ENCODE peak calls at places on chromosomes 5 and 9, in six cellular contexts. Q, Y, U, W, F and T are unnamed samples.

GRCh38 chr9:75658301-75658919 is 232.1 kb upstream of the PCSK5 start:
- DNase-seq in Y (no peak), U (no peak), W (no peak), F (no peak), Q (no peak), T (no peak)

GRCh38 chr5:147809830-147810666 is 21.4 kb downstream of the SPINK1 start:
- DNase-seq in U (no peak), F (no peak), W (no peak), Y (no peak), Q (no peak), T (no peak)

GRCh38 chr5:1193591-1193985 is 7.8 kb upstream of the SLC6A19 start:
- DNase-seq in Q (no peak), U (no peak), W (no peak), F (no peak), Y (no peak), T (no peak)

GRCh38 chr5:9544056-9544455 is 1.8 kb downstream of the SEMA5A start:
- DNase-seq in F (no peak), Q (no peak), U (no peak), W (no peak), Y (no peak), T (no peak)

GRCh38 chr5:151063136-151063544 is 17.7 kb downstream of the TNIP1 start:
- DNase-seq in W (no peak), Y (peak), Q (no peak), U (no peak), F (peak), T (no peak)

GRCh38 chr9:133188006-133188842 is 20.8 kb downstream of the OBP2B start:
- DNase-seq in U (peak), Y (peak), W (no peak), F (peak), Q (peak), T (peak)

GRCh38 chr9:72627147-72627546 is 105.7 kb downstream of the TMC1 start:
- DNase-seq in W (no peak), U (no peak), Q (no peak), F (no peak), Y (no peak), T (no peak)

GRCh38 chr5:172085738-172086137 is 79.3 kb upstream of the FBXW11 start:
- DNase-seq in U (no peak), W (no peak), Y (no peak), F (no peak), Q (no peak), T (no peak)

GRCh38 chr9:122130837-122131236 is 28.7 kb downstream of the NDUFA8 start:
- DNase-seq in F (no peak), Q (no peak), U (no peak), W (no peak), Y (no peak), T (no peak)

GRCh38 chr9:95494416-95495371 is 22.1 kb downstream of the PTCH1 start:
- DNase-seq in W (peak), U (no peak), F (no peak), Y (no peak), Q (no peak), T (no peak)

GRCh38 chr5:175538576-175538975 is 60.2 kb downstream of the SFXN1 start:
- DNase-seq in F (no peak), Q (no peak), U (no peak), W (no peak), Y (no peak), T (no peak)

GRCh38 chr9:28444637-28445036 is 871.4 kb upstream of the C9orf72 start:
- DNase-seq in Q (no peak), W (no peak), Y (no peak), U (no peak), F (no peak), T (no peak)

GRCh38 chr9:136140046-136140445 is 21.4 kb upstream of the TMEM250 start:
- DNase-seq in Q (no peak), Y (no peak), U (no peak), F (no peak), W (no peak), T (no peak)

GRCh38 chr9:20384642-20385041 is 237.7 kb downstream of the MLLT3 start:
- DNase-seq in F (no peak), Q (no peak), U (no peak), Y (no peak), W (no peak), T (no peak)

GRCh38 chr5:12292610-12293204 is 388.5 kb upstream of the CTNND2 start:
- DNase-seq in F (no peak), Y (peak), U (no peak), Q (no peak), W (no peak), T (peak)

GRCh38 chr9:119827526-119827925 is 458.3 kb upstream of the BRINP1 start:
- DNase-seq in W (no peak), U (no peak), F (no peak), Y (no peak), Q (no peak), T (no peak)
- TF ChIP-seq ZNF274 in W (no peak), U (no peak), F (no peak), Y (no peak), Q (no peak), T (no peak)

GRCh38 chr5:26569929-26570258 is 468.5 kb downstream of the CDH9 start:
- DNase-seq in Q (no peak), Y (no peak), U (no peak), W (no peak), F (no peak), T (no peak)

GRCh38 chr5:26563979-26564378 is 474.4 kb downstream of the CDH9 start:
- DNase-seq in Y (no peak), F (no peak), Q (no peak), U (no peak), W (no peak), T (no peak)

GRCh38 chr5:26572486-26572885 is 465.9 kb downstream of the CDH9 start:
- DNase-seq in F (no peak), U (no peak), Q (no peak), W (no peak), Y (no peak), T (no peak)

GRCh38 chr5:26568316-26568715 is 470.1 kb downstream of the CDH9 start:
- DNase-seq in Y (no peak), W (no peak), F (no peak), Q (no peak), U (no peak), T (no peak)

GRCh38 chr5:26569241-26569928 is 469.0 kb downstream of the CDH9 start:
- DNase-seq in Y (no peak), U (no peak), F (no peak), Q (no peak), W (no peak), T (no peak)
- H3K4me3 ChIP-seq in Y (no peak), U (no peak), F (no peak), Q (no peak), W (no peak), T (no peak)

DNA sequence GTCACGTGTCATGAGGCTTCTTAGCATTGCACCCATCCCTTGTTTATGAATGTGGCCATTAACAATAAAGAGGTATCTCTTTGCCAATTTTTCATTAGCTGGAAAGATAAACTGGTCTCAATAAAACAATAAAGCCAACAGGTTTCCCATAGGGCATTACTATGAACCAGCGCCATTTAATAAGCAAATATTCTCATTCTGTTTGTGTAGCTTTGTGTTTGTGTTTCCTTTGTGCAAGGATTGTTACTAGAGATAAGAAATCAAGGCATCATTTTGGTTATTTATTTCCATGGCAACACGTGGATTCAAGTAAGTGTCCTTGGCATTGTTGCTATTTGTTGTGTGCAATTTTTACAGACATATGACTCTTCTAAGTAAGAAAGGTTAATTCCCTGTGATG is 37.5 kb upstream of the CAST start:
- DNase-seq in Q (no peak), F (no peak), Y (no peak), W (no peak), U (no peak), T (no peak)
- TF ChIP-seq ZNF274 in Q (no peak), F (no peak), Y (no peak), W (no peak), U (no peak), T (no peak)

GRCh38 chr5:125152036-125152435 is 405.6 kb upstream of the ZNF608 start:
- DNase-seq in F (no peak), Y (no peak), W (no peak), Q (no peak), U (no peak), T (no peak)

GRCh38 chr5:125153231-125153630 is 406.8 kb upstream of the ZNF608 start:
- DNase-seq in W (no peak), F (no peak), Y (no peak), Q (no peak), U (no peak), T (no peak)

GRCh38 chr5:125154321-125154811 is 407.9 kb upstream of the ZNF608 start:
- DNase-seq in U (no peak), W (no peak), F (no peak), Q (no peak), Y (no peak), T (no peak)

GRCh38 chr5:125151150-125151932 is 404.9 kb upstream of the ZNF608 start:
- DNase-seq in F (no peak), Q (no peak), U (no peak), W (no peak), Y (no peak), T (no peak)

DNA sequence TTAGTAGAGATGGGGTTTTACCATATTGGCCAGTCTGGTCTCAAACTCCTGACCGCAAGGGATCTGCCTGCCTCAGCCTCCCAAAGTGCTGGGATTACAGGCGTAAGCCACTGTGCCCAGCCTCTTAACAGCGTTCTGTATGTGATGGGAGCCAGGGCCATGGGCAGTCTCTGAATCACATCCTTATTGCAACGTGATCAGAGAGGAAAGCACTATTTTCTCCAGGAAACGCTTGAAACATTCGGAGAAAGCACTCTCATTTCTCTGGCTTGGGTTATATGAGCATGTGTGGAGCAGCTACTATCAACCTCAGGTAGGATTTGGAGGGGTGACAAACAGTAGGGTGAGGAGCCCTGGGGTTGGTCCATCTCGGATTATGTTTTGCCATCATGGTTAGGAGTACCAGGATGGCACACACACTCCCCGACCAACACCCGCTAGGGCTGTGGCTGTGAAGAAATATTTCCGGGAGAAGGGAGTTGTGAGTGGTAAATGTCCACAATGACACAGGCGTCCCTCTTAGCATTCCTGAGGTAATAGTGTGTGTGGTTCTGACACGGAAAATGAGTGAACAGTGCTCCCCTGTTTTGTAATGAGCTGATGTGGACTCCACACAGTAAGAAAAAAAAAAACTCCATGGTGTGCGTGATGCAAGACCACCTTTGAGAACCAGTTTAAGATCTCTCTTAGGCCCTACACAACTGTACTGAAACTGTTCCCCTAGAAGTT is 406.2 kb upstream of the ZNF608 start:
- DNase-seq in W (no peak), U (no peak), F (no peak), Y (no peak), Q (no peak), T (no peak)
- H3K4me3 ChIP-seq in W (no peak), U (no peak), F (no peak), Y (no peak), Q (no peak), T (no peak)

GRCh38 chr9:124940521-124940893 is 376 bp downstream of the GOLGA1 start:
- DNase-seq in Q (no peak), U (no peak), W (no peak), F (no peak), Y (no peak), T (no peak)
- TF ChIP-seq ZNF274 in Q (no peak), U (no peak), W (no peak), F (no peak), Y (no peak), T (no peak)

DNA sequence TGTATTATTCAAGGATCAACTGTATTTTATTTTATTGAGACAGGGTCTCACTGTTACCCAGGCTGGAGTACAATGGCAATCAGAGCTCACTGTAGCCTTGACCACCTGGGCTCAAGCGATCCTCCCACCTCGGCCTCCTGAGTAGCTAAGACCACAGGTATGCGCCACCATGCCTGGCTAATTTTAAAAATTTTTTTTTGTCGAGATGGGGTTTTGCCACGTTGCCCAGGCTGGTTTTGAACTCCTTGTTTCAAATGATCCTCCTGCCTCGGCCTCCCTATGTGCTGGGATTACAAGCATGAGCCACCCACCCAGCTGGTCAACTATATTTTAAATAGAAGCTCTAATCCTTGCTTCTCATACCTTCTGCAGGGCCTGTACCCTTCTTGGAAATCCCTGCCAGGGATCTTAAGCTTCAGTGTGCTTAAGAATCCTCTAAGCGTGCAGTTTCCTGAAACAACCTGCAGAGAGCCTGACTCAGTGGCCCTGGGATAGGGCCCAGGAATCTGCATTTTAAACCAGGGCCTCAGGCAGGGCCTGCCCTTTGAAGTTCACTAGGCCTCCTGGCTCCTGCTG is 2.9 kb downstream of the AKNA start:
- DNase-seq in U (peak), W (no peak), Q (no peak), Y (no peak), F (no peak), T (no peak)
- H3K4me3 ChIP-seq in U (no peak), W (peak), Q (no peak), Y (no peak), F (no peak), T (no peak)

GRCh38 chr9:27400334-27400875 is 103.5 kb upstream of the EQTN start:
- DNase-seq in Q (no peak), F (no peak), W (no peak), Y (no peak), U (no peak), T (no peak)
- TF ChIP-seq ZNF274 in Q (no peak), F (no peak), W (no peak), Y (no peak), U (no peak), T (no peak)

GRCh38 chr9:129459550-129460322 is 161.2 kb downstream of the C9orf50 start:
- DNase-seq in W (no peak), F (no peak), Y (no peak), Q (peak), U (no peak), T (no peak)
- H3K4me3 ChIP-seq in W (no peak), F (peak), Y (no peak), Q (peak), U (no peak), T (peak)